ENCODE peak calls at places on chromosomes 6 and 20, in eight cellular contexts. I is SW 1271, N is tibial nerve, F is hippocampal formation, X is amygdala, O is AG09309, Y is HS-27A, U is M059J. T is an unnamed sample.

GRCh38 chr6:150249261-150249660 is 106.4 kb downstream of the PPP1R14C start:
- DNase-seq in U (no peak), O (no peak), Y (no peak), F (no peak), I (no peak), X (no peak), N (no peak), T (no peak)

GRCh38 chr20:48636301-48636700 is 191.5 kb downstream of the PREX1 start:
- DNase-seq in U (no peak), N (no peak), X (no peak), O (no peak), I (no peak), Y (no peak), F (no peak), T (no peak)

GRCh38 chr6:21500314-21500713 is 93.2 kb upstream of the SOX4 start:
- DNase-seq in F (no peak), U (peak; percentile 46), N (no peak), O (no peak), X (no peak), Y (no peak), I (no peak), T (no peak)

GRCh38 chr6:145875496-145876244 is 61.1 kb upstream of the FBXO30 start:
- DNase-seq in U (no peak), O (no peak), Y (no peak), X (no peak), F (no peak), N (no peak), I (no peak), T (no peak)

GRCh38 chr20:22430154-22430745 is 154.1 kb downstream of the FOXA2 start:
- DNase-seq in N (no peak), Y (no peak), F (no peak), O (no peak), I (no peak), U (peak; percentile 90), X (no peak), T (no peak)

GRCh38 chr20:10249048-10249770 is 30.6 kb downstream of the SNAP25 start:
- DNase-seq in N (no peak), O (no peak), U (peak; percentile 34), F (no peak), X (no peak), Y (no peak), I (no peak), T (no peak)

GRCh38 chr20:50533061-50533460 is 22.9 kb downstream of the PTPN1 start:
- DNase-seq in N (no peak), O (no peak), F (no peak), U (no peak), Y (no peak), X (no peak), I (no peak), T (no peak)

GRCh38 chr6:63936399-63936798 is 300.8 kb downstream of the PHF3 start:
- DNase-seq in F (no peak), Y (no peak), O (no peak), X (no peak), U (no peak), N (no peak), I (no peak), T (no peak)

GRCh38 chr6:142455957-142456589 is 154.3 kb downstream of the ADGRG6 start:
- DNase-seq in U (no peak), I (no peak), N (no peak), O (no peak), X (no peak), Y (no peak), F (no peak), T (no peak)

GRCh38 chr20:36521526-36521925 is 19.8 kb upstream of the MYL9 start:
- DNase-seq in N (no peak), Y (no peak), I (no peak), O (no peak), F (no peak), X (no peak), U (no peak), T (no peak)

GRCh38 chr6:97668716-97669115 is 385.7 kb upstream of the MMS22L start:
- DNase-seq in F (peak; percentile 53), I (no peak), U (no peak), O (no peak), N (no peak), Y (no peak), X (peak; percentile 40), T (no peak)

GRCh38 chr20:54197621-54198604 is 10.0 kb upstream of the PFDN4 start:
- DNase-seq in X (no peak), I (peak; percentile 20), Y (no peak), F (no peak), U (peak; percentile 89), O (peak; percentile 56), N (no peak), T (peak; percentile 23)

GRCh38 chr6:51934098-51934497 is 153.3 kb downstream of the PKHD1 start:
- DNase-seq in O (no peak), U (peak; percentile 23), X (no peak), I (no peak), N (no peak), F (no peak), Y (no peak), T (no peak)

GRCh38 chr20:63295018-63295417 is 2.0 kb downstream of the COL20A1 start:
- DNase-seq in U (no peak), Y (no peak), O (no peak), F (no peak), I (no peak), X (no peak), N (no peak), T (no peak)

GRCh38 chr6:54935739-54936138 is 89.2 kb downstream of the FAM83B start:
- DNase-seq in F (no peak), N (no peak), I (peak; percentile 15), O (peak; percentile 35), Y (no peak), X (no peak), U (peak; percentile 80), T (no peak)

GRCh38 chr6:21947751-21948386 is 349.0 kb downstream of the PRL start:
- DNase-seq in N (no peak), X (no peak), U (peak; percentile 47), I (no peak), F (no peak), O (no peak), Y (no peak), T (no peak)

GRCh38 chr20:42697962-42698361 is 491.7 kb downstream of the PTPRT start:
- DNase-seq in F (no peak), O (no peak), U (no peak), I (no peak), X (no peak), Y (no peak), N (no peak), T (no peak)

GRCh38 chr6:65708162-65708561 is 1.1 kb upstream of the EYS start:
- DNase-seq in X (no peak), F (no peak), O (no peak), N (no peak), Y (no peak), I (no peak), U (no peak), T (no peak)

GRCh38 chr6:155510879-155511278 is 55.2 kb upstream of the NOX3 start:
- DNase-seq in O (no peak), X (no peak), U (no peak), N (no peak), Y (no peak), F (no peak), I (no peak), T (no peak)

GRCh38 chr20:42041000-42041565 is 422.9 kb upstream of the CHD6 start:
- DNase-seq in X (no peak), Y (no peak), F (no peak), I (no peak), U (no peak), O (no peak), N (no peak), T (no peak)

GRCh38 chr6:45961125-45961524 is 54.5 kb downstream of the CLIC5 start:
- DNase-seq in N (no peak), F (no peak), U (no peak), O (no peak), I (no peak), Y (no peak), X (no peak), T (no peak)

GRCh38 chr20:44549123-44549522 is 27.3 kb upstream of the SERINC3 start:
- DNase-seq in Y (no peak), N (no peak), F (no peak), X (no peak), U (no peak), I (no peak), O (no peak), T (no peak)

GRCh38 chr6:73798592-73798991 is 102.6 kb downstream of the CD109 start:
- DNase-seq in O (peak; percentile 85), Y (no peak), N (peak; percentile 19), I (peak; percentile 31), F (no peak), U (peak; percentile 95), X (no peak), T (peak; percentile 89)

GRCh38 chr20:14924433-14924832 is 587.0 kb upstream of the FLRT3 start:
- DNase-seq in I (no peak), U (no peak), N (no peak), Y (no peak), O (no peak), X (no peak), F (no peak), T (no peak)

T was measured in AG04449.